ENCODE peak calls at places on chromosome 12, in five cellular contexts. K is ascending aorta, F is pancreas, U is AG04450, Q is A549. V is an unnamed sample.

GRCh38 chr12:1662761-1663439 is 28.0 kb upstream of the ADIPOR2 start:
- DNase-seq in K (no peak), F (peak; percentile 80), U (no peak), Q (peak; percentile 91), V (no peak)

GRCh38 chr12:55280991-55281390 is 15.4 kb downstream of the OR6C6 start:
- DNase-seq in K (no peak), F (no peak), U (no peak), Q (no peak), V (no peak)

GRCh38 chr12:1603621-1604020 is 9.2 kb upstream of the FBXL14 start:
- DNase-seq in K (no peak), F (no peak), U (no peak), Q (no peak), V (no peak)

GRCh38 chr12:88958961-88959360 is 378.7 kb upstream of the KITLG start:
- DNase-seq in K (no peak), F (no peak), U (no peak), Q (no peak), V (no peak)

GRCh38 chr12:106358410-106359241 is 1.1 kb downstream of the POLR3B start:
- DNase-seq in K (no peak), F (no peak), U (no peak), Q (no peak), V (no peak)

GRCh38 chr12:131896080-131896810 is 1.8 kb downstream of the ULK1 start:
- DNase-seq in K (peak; percentile 84), F (peak; percentile 98), U (peak; percentile 63), Q (peak; percentile 94), V (peak; percentile 42)

GRCh38 chr12:131370791-131371579 is 339.9 kb upstream of the SFSWAP start:
- DNase-seq in K (no peak), F (no peak), U (no peak), Q (no peak), V (no peak)

GRCh38 chr12:12018454-12018853 is 52.3 kb upstream of the BCL2L14 start:
- DNase-seq in K (no peak), F (no peak), U (no peak), Q (no peak), V (no peak)

GRCh38 chr12:84276215-84276614 is 636.4 kb downstream of the SLC6A15 start:
- DNase-seq in K (no peak), F (no peak), U (no peak), Q (no peak), V (peak; percentile 9)

DNA sequence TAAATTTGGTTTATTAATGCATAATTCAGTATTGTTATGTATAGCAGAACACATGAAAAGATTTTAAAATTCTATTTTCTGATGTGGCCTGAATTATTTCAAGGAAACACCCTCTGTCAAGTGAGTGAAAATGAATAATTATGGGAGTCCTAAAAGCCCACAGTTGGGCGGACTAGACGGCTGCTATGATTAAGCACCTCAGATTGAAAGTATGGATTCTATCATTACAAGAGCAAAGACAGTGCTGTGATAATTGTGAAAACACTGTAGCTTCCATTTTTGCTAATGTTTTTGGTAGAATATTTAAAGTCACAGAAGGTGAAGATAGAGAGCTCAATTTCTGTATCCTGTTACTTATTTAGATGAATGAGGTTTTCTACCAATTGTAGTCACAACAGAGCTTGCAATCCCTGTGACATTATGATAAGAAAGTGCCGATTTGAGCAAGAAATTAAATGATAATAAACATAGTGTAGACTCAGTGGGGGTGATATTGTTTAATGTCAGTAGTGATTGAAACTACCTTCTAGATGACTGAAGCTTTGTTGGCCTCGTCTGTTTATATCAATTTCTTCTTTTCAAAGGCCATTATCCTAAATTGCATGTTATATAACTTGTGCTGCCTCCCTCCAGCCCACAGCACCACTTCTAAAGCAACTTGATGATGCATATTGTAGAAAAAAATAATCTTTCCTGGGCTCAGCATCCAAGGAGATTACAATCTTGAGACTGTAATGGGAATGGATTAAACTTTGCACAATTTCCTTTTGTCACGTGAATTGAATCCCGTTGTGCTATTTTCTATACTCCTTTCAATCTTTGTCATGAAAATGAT is 359.8 kb downstream of the BTG1 start:
- DNase-seq in K (no peak), F (no peak), U (no peak), Q (no peak), V (no peak)
- H3K4me3 ChIP-seq in K (no peak overlapping the region), F (no peak overlapping the region), U (no peak overlapping the region), Q (no peak overlapping the region), V (no peak overlapping the region)

DNA sequence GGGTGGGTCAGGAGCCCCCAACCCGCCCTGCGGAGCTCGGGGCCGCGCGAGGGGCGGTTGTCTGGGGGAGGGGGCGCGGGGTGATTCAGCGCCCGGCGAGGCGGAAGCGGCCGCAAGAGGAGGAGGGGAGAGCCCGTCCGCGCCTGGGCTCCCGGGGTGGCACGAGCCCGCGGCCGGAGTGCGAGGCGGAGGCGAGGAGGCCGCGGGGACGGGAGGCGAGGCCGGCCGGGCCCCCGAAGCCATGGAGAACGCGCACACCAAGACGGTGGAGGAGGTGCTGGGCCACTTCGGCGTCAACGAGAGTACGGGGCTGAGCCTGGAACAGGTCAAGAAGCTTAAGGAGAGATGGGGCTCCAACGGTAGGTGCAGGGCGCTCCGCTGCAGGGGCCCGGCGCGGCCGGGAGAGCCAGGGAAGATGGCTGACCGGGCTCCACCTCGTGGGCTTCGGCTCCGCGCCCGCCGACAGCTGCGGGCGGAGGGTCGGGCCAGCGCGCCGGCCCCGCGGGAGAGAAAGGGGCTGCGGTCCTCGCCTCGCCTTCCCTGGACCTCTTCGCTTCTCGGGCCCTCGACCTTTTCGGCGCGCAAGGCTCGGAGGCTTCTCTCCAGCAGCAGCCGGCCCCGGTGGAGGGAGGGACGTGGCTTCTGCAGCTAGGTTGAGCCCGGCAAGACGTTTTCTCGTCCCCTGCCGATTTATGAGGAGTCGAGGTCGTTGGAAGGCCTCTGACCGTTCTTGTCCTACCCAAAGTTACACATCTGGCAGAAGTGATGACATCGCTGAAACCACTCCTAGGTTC is 699 bp downstream of the ATP2A2 start:
- DNase-seq in K (no peak), F (peak; percentile 62), U (no peak), Q (peak; percentile 75), V (no peak)
- TF ChIP-seq CTCF in K (no peak), F (no peak), U (no peak), Q (no peak), V (no peak)

GRCh38 chr12:57165741-57166140 is 18.3 kb upstream of the LRP1-AS start:
- DNase-seq in K (no peak), F (no peak), U (no peak), Q (peak; percentile 85), V (no peak)
- H3K4me3 ChIP-seq in K (no peak overlapping the region), F (no peak overlapping the region), U (no peak overlapping the region), Q (no peak overlapping the region), V (no peak overlapping the region)

DNA sequence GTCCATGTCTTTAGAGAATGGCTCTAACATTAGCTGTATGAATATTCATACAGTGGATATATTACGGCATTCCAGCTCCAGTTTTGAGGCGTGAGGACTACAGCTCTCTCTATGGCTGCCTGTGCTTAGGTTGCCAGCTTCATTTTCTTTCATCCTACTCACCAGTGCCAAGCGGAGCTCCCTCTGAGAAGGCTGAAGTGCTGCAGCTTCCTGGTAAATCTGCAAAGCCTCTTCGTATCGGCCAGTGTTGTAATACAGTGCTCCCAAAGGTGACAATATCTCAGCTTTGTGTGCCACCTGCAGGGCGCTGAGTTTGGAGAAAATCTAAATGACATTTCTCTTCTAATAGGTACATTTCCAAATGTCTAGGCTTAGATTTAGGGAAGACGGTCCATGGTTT is 19.8 kb upstream of the OVCH1 start:
- DNase-seq in K (no peak), F (peak; percentile 40), U (no peak), Q (peak; percentile 18), V (no peak)
- TF ChIP-seq CTCF in K (no peak), F (peak; percentile 16), U (no peak), Q (no peak), V (no peak)

DNA sequence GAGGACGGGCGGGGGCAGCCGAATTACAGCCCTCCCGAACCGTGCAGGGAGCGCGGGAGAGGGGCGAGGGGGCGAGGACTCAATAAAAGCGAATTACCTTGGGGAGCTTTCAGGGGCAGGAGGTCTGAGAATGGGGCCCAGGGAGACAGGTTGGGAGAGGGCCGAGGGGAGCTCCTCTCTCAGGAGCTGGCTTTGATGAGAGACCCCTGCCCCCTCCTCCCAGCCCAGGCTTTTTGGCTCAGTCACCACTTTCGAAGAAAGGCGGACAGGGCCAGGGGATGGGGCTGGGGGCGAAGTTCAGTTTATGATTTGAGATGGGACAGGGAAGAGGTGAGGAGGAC is 783 bp downstream of the HOXC9 start:
- DNase-seq in K (no peak), F (no peak), U (no peak), Q (no peak), V (no peak)
- H3K4me3 ChIP-seq in K (peak overlapping the region; percentile 62), F (peak overlapping the region; percentile 56), U (no peak overlapping the region), Q (peak overlapping the region; percentile 83), V (peak overlapping the region; percentile 67)

GRCh38 chr12:41368006-41368405 is 179.9 kb downstream of the PDZRN4 start:
- DNase-seq in K (no peak), F (no peak), U (no peak), Q (peak; percentile 38), V (no peak)
- TF ChIP-seq CTCF in K (no peak), F (no peak), U (peak; percentile 28), Q (no peak), V (peak; percentile 35)

GRCh38 chr12:122870163-122870842 is 25.6 kb downstream of the VPS37B start:
- DNase-seq in K (no peak), F (peak; percentile 11), U (no peak), Q (no peak), V (no peak)
- H3K4me3 ChIP-seq in K (no peak overlapping the region), F (no peak overlapping the region), U (no peak overlapping the region), Q (no peak overlapping the region), V (no peak overlapping the region)